ENCODE peak calls at places on chromosomes 3 and 15, in six cellular contexts. One of them, this sample, is unnamed.

GRCh38 chr3:24688446-24689148 is 193.9 kb upstream of the THRB start:
- DNase-seq in T-helper 2 cell: no peak
- DNase-seq in colonic mucosa: no peak
- DNase-seq in GM13977: no peak
- DNase-seq in T-helper 1 cell: no peak
- DNase-seq in dermis blood vessel endothelial cell: no peak
- DNase-seq in this sample: no peak

GRCh38 chr3:115836944-115837343 is 213.6 kb downstream of the GAP43 start:
- DNase-seq in T-helper 2 cell: no peak
- DNase-seq in colonic mucosa: no peak
- DNase-seq in GM13977: peak
- DNase-seq in T-helper 1 cell: no peak
- DNase-seq in dermis blood vessel endothelial cell: peak
- DNase-seq in this sample: no peak

GRCh38 chr3:186099178-186099577 is 9.7 kb downstream of the ETV5 start:
- DNase-seq in T-helper 2 cell: no peak
- DNase-seq in colonic mucosa: no peak
- DNase-seq in GM13977: no peak
- DNase-seq in T-helper 1 cell: no peak
- DNase-seq in dermis blood vessel endothelial cell: peak
- DNase-seq in this sample: peak

GRCh38 chr3:5195605-5196004 is 8.1 kb downstream of the EDEM1 start:
- DNase-seq in T-helper 2 cell: no peak
- DNase-seq in colonic mucosa: no peak
- DNase-seq in GM13977: no peak
- DNase-seq in T-helper 1 cell: no peak
- DNase-seq in dermis blood vessel endothelial cell: peak
- DNase-seq in this sample: peak

GRCh38 chr3:59654120-59654952 is 604.5 kb upstream of the CFAP20DC start:
- DNase-seq in T-helper 2 cell: no peak
- DNase-seq in colonic mucosa: no peak
- DNase-seq in GM13977: no peak
- DNase-seq in T-helper 1 cell: no peak
- DNase-seq in dermis blood vessel endothelial cell: no peak
- DNase-seq in this sample: peak

GRCh38 chr15:76840830-76841460 is 64.2 kb downstream of the SCAPER start:
- DNase-seq in T-helper 2 cell: no peak
- DNase-seq in colonic mucosa: no peak
- DNase-seq in GM13977: no peak
- DNase-seq in T-helper 1 cell: no peak
- DNase-seq in dermis blood vessel endothelial cell: peak
- DNase-seq in this sample: no peak

GRCh38 chr3:60954049-60954448 is 297.2 kb downstream of the FHIT start:
- DNase-seq in T-helper 2 cell: no peak
- DNase-seq in colonic mucosa: no peak
- DNase-seq in GM13977: no peak
- DNase-seq in T-helper 1 cell: no peak
- DNase-seq in dermis blood vessel endothelial cell: no peak
- DNase-seq in this sample: no peak

GRCh38 chr3:141797819-141798405 is 34.7 kb downstream of the GRK7 start:
- DNase-seq in T-helper 2 cell: no peak
- DNase-seq in colonic mucosa: no peak
- DNase-seq in GM13977: no peak
- DNase-seq in T-helper 1 cell: no peak
- DNase-seq in dermis blood vessel endothelial cell: no peak
- DNase-seq in this sample: no peak

GRCh38 chr3:105367063-105367405 is 325 bp downstream of the ALCAM start:
- DNase-seq in T-helper 2 cell: peak
- DNase-seq in colonic mucosa: peak
- DNase-seq in GM13977: peak
- DNase-seq in T-helper 1 cell: peak
- DNase-seq in dermis blood vessel endothelial cell: peak
- DNase-seq in this sample: peak

GRCh38 chr3:127786358-127787070 is 35.8 kb downstream of the MGLL start:
- DNase-seq in T-helper 2 cell: no peak
- DNase-seq in colonic mucosa: peak
- DNase-seq in GM13977: no peak
- DNase-seq in T-helper 1 cell: no peak
- DNase-seq in dermis blood vessel endothelial cell: no peak
- DNase-seq in this sample: peak

GRCh38 chr3:121269389-121269788 is 276.4 kb downstream of the POLQ start:
- DNase-seq in T-helper 2 cell: no peak
- DNase-seq in colonic mucosa: no peak
- DNase-seq in GM13977: no peak
- DNase-seq in T-helper 1 cell: no peak
- DNase-seq in dermis blood vessel endothelial cell: no peak
- DNase-seq in this sample: no peak

GRCh38 chr3:25438791-25439555 is 10.9 kb downstream of the RARB start:
- DNase-seq in T-helper 2 cell: no peak
- DNase-seq in colonic mucosa: no peak
- DNase-seq in GM13977: no peak
- DNase-seq in T-helper 1 cell: no peak
- DNase-seq in dermis blood vessel endothelial cell: no peak
- DNase-seq in this sample: no peak

GRCh38 chr3:107268461-107268860 is 108.8 kb upstream of the CCDC54 start:
- DNase-seq in T-helper 2 cell: no peak
- DNase-seq in colonic mucosa: no peak
- DNase-seq in GM13977: no peak
- DNase-seq in T-helper 1 cell: no peak
- DNase-seq in dermis blood vessel endothelial cell: no peak
- DNase-seq in this sample: no peak

GRCh38 chr3:4584537-4585249 is 91.5 kb downstream of the ITPR1 start:
- DNase-seq in T-helper 2 cell: no peak
- DNase-seq in colonic mucosa: no peak
- DNase-seq in GM13977: peak
- DNase-seq in T-helper 1 cell: no peak
- DNase-seq in dermis blood vessel endothelial cell: peak
- DNase-seq in this sample: no peak

GRCh38 chr15:60124460-60125070 is 120.5 kb downstream of the FOXB1 start:
- DNase-seq in T-helper 2 cell: no peak
- DNase-seq in colonic mucosa: no peak
- DNase-seq in GM13977: no peak
- DNase-seq in T-helper 1 cell: no peak
- DNase-seq in dermis blood vessel endothelial cell: no peak
- DNase-seq in this sample: no peak

GRCh38 chr3:165133188-165133899 is 55.0 kb upstream of the SI start:
- DNase-seq in T-helper 2 cell: no peak
- DNase-seq in colonic mucosa: no peak
- DNase-seq in GM13977: peak
- DNase-seq in T-helper 1 cell: no peak
- DNase-seq in dermis blood vessel endothelial cell: no peak
- DNase-seq in this sample: no peak

GRCh38 chr3:87148020-87148419 is 79.1 kb upstream of the CHMP2B start:
- DNase-seq in T-helper 2 cell: no peak
- DNase-seq in colonic mucosa: no peak
- DNase-seq in GM13977: no peak
- DNase-seq in T-helper 1 cell: no peak
- DNase-seq in dermis blood vessel endothelial cell: no peak
- DNase-seq in this sample: no peak

GRCh38 chr15:99507732-99508571 is 57.8 kb upstream of the MEF2A start:
- DNase-seq in T-helper 2 cell: no peak
- DNase-seq in colonic mucosa: no peak
- DNase-seq in GM13977: peak
- DNase-seq in T-helper 1 cell: no peak
- DNase-seq in dermis blood vessel endothelial cell: peak
- DNase-seq in this sample: no peak

GRCh38 chr15:81091889-81092558 is 42.0 kb upstream of the CFAP161 start:
- DNase-seq in T-helper 2 cell: no peak
- DNase-seq in colonic mucosa: no peak
- DNase-seq in GM13977: no peak
- DNase-seq in T-helper 1 cell: no peak
- DNase-seq in dermis blood vessel endothelial cell: peak
- DNase-seq in this sample: no peak

GRCh38 chr3:126837773-126838172 is 133.7 kb downstream of the CHCHD6 start:
- DNase-seq in T-helper 2 cell: no peak
- DNase-seq in colonic mucosa: no peak
- DNase-seq in GM13977: no peak
- DNase-seq in T-helper 1 cell: no peak
- DNase-seq in dermis blood vessel endothelial cell: no peak
- DNase-seq in this sample: no peak

GRCh38 chr3:31978553-31978952 is 2.5 kb downstream of the OSBPL10 start:
- DNase-seq in T-helper 2 cell: no peak
- DNase-seq in colonic mucosa: no peak
- DNase-seq in GM13977: no peak
- DNase-seq in T-helper 1 cell: no peak
- DNase-seq in dermis blood vessel endothelial cell: no peak
- DNase-seq in this sample: no peak

GRCh38 chr3:113890256-113890900 is 51.8 kb downstream of the GRAMD1C start:
- DNase-seq in T-helper 2 cell: no peak
- DNase-seq in colonic mucosa: peak
- DNase-seq in GM13977: no peak
- DNase-seq in T-helper 1 cell: no peak
- DNase-seq in dermis blood vessel endothelial cell: no peak
- DNase-seq in this sample: no peak

GRCh38 chr3:67357610-67358458 is 296.6 kb downstream of the SUCLG2 start:
- DNase-seq in T-helper 2 cell: no peak
- DNase-seq in colonic mucosa: no peak
- DNase-seq in GM13977: peak
- DNase-seq in T-helper 1 cell: no peak
- DNase-seq in dermis blood vessel endothelial cell: peak
- DNase-seq in this sample: no peak